ENCODE peak calls at places on chromosomes 11 and 22, in five cellular contexts. S is neuronal stem cell, Y is H1, O is IMR-90, I is H9. E is an unnamed sample.
A peak's percentile ranks its signal among the peaks of the same experiment; 100 is the strongest.

GRCh38 chr22:46262449-46263207 is 515 bp downstream of the PKDREJ start:
- DNase-seq in O (peak; percentile 35), S (no peak), Y (peak; percentile 90), I (peak; percentile 86), E (peak; percentile 31)

GRCh38 chr11:28966951-28967350 is 858.8 kb downstream of the METTL15 start:
- DNase-seq in Y (no peak), S (no peak), I (no peak), O (peak; percentile 55), E (no peak)

GRCh38 chr11:80182906-80183305 is 742.1 kb upstream of the TENM4 start:
- DNase-seq in I (no peak), Y (no peak), S (no peak), O (no peak), E (peak; percentile 62)

GRCh38 chr11:35216962-35217667 is 78.1 kb downstream of the CD44 start:
- DNase-seq in Y (no peak), O (no peak), I (peak; percentile 33), S (no peak), E (no peak)

GRCh38 chr22:49724030-49724892 is 103.4 kb downstream of the BRD1 start:
- DNase-seq in Y (peak; percentile 70), O (no peak), S (no peak), I (no peak), E (no peak)

GRCh38 chr11:1948389-1948788 is 1.3 kb downstream of the MRPL23 start:
- DNase-seq in I (no peak), S (no peak), Y (no peak), O (no peak), E (no peak)

GRCh38 chr11:6303657-6304056 is 16.6 kb downstream of the CAVIN3 start:
- DNase-seq in I (peak; percentile 53), S (peak; percentile 72), O (no peak), Y (no peak), E (no peak)

GRCh38 chr11:58658553-58659080 is 36.2 kb downstream of the CNTF start:
- DNase-seq in I (no peak), Y (no peak), O (no peak), S (no peak), E (no peak)

GRCh38 chr11:75229466-75229865 is 11.1 kb upstream of the TPBGL start:
- DNase-seq in S (no peak), O (no peak), Y (no peak), I (no peak), E (no peak)

GRCh38 chr11:69948256-69949141 is 129.3 kb upstream of the FGF3 start:
- DNase-seq in I (peak; percentile 62), O (peak; percentile 57), S (no peak), Y (peak; percentile 71), E (peak; percentile 61)

GRCh38 chr11:120832609-120833221 is 191.2 kb upstream of the TBCEL start:
- DNase-seq in Y (no peak), S (peak; percentile 32), I (no peak), O (no peak), E (no peak)

GRCh38 chr22:37282385-37282677 is at the start of gene CYTH4:
- DNase-seq in S (no peak), O (no peak), Y (no peak), I (no peak), E (no peak)

GRCh38 chr22:21103633-21104032 is 57.9 kb downstream of the LRRC74B start:
- DNase-seq in S (no peak), O (no peak), I (peak; percentile 22), Y (no peak), E (no peak)

GRCh38 chr22:17513612-17514011 is 49.7 kb upstream of the SLC25A18 start:
- DNase-seq in Y (no peak), I (no peak), O (no peak), S (no peak), E (no peak)

GRCh38 chr11:8926236-8926635 is 6.5 kb downstream of the C11orf16 start:
- DNase-seq in O (no peak), S (no peak), Y (no peak), I (no peak), E (no peak)

DNA sequence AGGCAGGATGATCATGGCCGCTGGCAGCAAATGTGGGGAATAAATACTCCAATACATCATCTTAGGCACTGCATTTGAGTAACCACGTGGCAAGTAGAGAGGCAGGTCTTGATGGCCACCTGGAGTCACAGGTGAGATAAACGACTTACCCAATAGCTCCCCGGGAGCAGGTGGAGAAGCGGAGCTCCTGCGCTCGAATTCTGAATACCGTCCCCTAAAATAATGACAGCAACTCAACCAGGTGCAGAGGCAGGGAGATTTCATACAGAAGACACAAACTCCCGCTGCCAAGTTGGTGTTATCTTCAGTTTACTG is 525 bp downstream of the SLC43A3 start:
- DNase-seq in Y (peak; percentile 51), S (no peak), I (peak; percentile 34), O (no peak), E (no peak)
- H2AFZ ChIP-seq in Y (no peak overlapping the region), S (peak overlapping the region; percentile 98), I (no peak overlapping the region), O (peak overlapping the region; percentile 88), E (no peak overlapping the region)

GRCh38 chr11:134800130-134800529 is 388.1 kb upstream of the B3GAT1 start:
- DNase-seq in Y (no peak), O (no peak), S (no peak), I (no peak), E (no peak)
- H3K14ac ChIP-seq in Y (no peak overlapping the region), O (no peak overlapping the region), S (peak overlapping the region; percentile 63), I (no peak overlapping the region), E (no peak overlapping the region)

DNA sequence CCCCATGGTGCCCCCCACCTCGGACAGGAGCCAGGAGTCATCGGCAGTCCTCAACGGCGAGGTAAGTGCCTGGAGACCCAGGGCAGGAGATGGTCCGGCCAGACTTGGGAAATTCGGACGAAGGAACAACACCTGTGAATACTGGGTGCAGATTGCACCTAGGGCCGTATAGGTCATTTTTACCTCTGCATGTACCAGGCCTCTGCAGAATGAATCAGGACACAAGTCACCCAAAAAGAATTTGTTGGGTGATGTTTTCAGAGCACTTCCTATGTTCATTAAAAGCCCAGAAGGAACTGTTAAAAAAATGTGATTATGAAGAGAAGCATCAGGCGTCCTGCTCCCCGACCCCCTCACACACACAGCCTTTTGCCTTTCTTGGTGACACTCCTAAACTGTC is 93.9 kb downstream of the C11orf91 start:
- DNase-seq in Y (no peak), I (no peak), S (no peak), O (no peak), E (no peak)
- H2AFZ ChIP-seq in Y (no peak overlapping the region), I (no peak overlapping the region), S (no peak overlapping the region), O (peak overlapping the region; percentile 8), E (no peak overlapping the region)

DNA sequence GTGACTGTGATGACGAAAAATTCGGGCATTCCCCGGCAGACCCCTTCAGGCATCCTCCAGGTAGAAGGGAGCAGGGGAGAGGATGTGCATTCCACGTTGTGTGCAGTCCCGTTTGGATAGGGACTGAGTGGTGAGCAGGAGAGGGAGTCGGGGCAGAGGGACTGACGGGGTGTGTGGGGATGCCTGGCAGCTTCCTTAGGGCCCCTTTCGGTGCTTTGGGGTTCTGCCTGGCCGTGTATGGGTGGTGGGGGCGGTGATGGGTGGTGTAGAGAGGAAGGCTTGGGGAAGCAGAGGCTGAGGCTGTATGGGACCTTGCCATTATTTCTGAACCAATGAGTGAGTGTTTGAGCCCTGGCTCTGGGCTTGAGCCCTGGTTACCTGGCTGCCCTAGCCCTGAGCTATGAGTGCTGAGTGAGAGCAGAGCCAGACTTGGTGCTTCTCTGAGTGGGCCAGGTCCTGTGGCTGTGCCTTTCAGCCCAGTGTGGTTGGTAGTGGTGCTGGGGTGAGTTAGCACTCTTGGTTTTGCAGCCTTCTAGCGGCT is 914 bp downstream of the INPPL1 start:
- DNase-seq in I (peak; percentile 29), S (no peak), Y (no peak), O (no peak), E (no peak)
- H3K14ac ChIP-seq in I (peak overlapping the region; percentile 4), S (no peak overlapping the region), Y (no peak overlapping the region), O (peak overlapping the region; percentile 66), E (no peak overlapping the region)

GRCh38 chr11:67582026-67582425 is 1.6 kb upstream of the GSTP1 start:
- DNase-seq in Y (no peak), O (no peak), S (no peak), I (no peak), E (no peak)

GRCh38 chr11:67584881-67585873 is 1.6 kb downstream of the GSTP1 start:
- DNase-seq in S (no peak), Y (no peak), I (no peak), O (no peak), E (peak; percentile 21)

GRCh38 chr11:67584205-67584880 is 731 bp downstream of the GSTP1 start:
- DNase-seq in I (no peak), O (peak; percentile 54), S (no peak), Y (peak; percentile 60), E (peak; percentile 65)

GRCh38 chr11:67581469-67581868 is 2.1 kb upstream of the GSTP1 start:
- DNase-seq in I (peak; percentile 62), Y (peak; percentile 52), O (no peak), S (no peak), E (no peak)

GRCh38 chr11:67583319-67584204 is at the start of gene GSTP1:
- DNase-seq in O (peak; percentile 88), Y (peak; percentile 92), S (peak; percentile 90), I (peak; percentile 90), E (peak; percentile 94)
- H2AFZ ChIP-seq in O (peak within 1 kb of the TSS; percentile 85), Y (no peak within 1 kb of the TSS), S (peak within 1 kb of the TSS; percentile 92), I (no peak within 1 kb of the TSS), E (no peak within 1 kb of the TSS)